ENCODE peak calls at places on chromosome 9, in ten cellular contexts. One of them, this sample, is unnamed.

GRCh38 chr9:70805953-70806352 is 315.5 kb downstream of the TRPM3 start:
- DNase-seq in smooth muscle cell of the brain vasculature: no peak
- DNase-seq in HFF-Myc: no peak
- DNase-seq in effector memory CD8-positive, alpha-beta T cell: no peak
- DNase-seq in activated CD4-positive, alpha-beta T cell treated with anti-CD3 and anti-CD28 coated beads, Interleukin-2, amount 50 U/mL, for 1 hour: no peak
- DNase-seq in GF-D8: no peak
- DNase-seq in iris pigment epithelial cell: no peak
- DNase-seq in stimulated activated CD4-positive, alpha-beta T cell treated with anti-CD3 and anti-CD28 coated beads, Interleukin-4, amount 100 ng/mL, for 48 hours: no peak
- DNase-seq in left colon: no peak
- DNase-seq in ACHN: no peak
- DNase-seq in this sample: no peak

GRCh38 chr9:113568481-113569321 is 105.2 kb downstream of the RGS3 start:
- DNase-seq in GF-D8: no peak
- DNase-seq in HFF-Myc: no peak
- DNase-seq in stimulated activated CD4-positive, alpha-beta T cell treated with anti-CD3 and anti-CD28 coated beads, Interleukin-4, amount 100 ng/mL, for 48 hours: no peak
- DNase-seq in activated CD4-positive, alpha-beta T cell treated with anti-CD3 and anti-CD28 coated beads, Interleukin-2, amount 50 U/mL, for 1 hour: no peak
- DNase-seq in effector memory CD8-positive, alpha-beta T cell: no peak
- DNase-seq in ACHN: no peak
- DNase-seq in iris pigment epithelial cell: no peak
- DNase-seq in smooth muscle cell of the brain vasculature: no peak
- DNase-seq in left colon: peak
- DNase-seq in this sample: no peak

GRCh38 chr9:34374905-34375552 is 1.7 kb downstream of the MYORG start:
- DNase-seq in stimulated activated CD4-positive, alpha-beta T cell treated with anti-CD3 and anti-CD28 coated beads, Interleukin-4, amount 100 ng/mL, for 48 hours: no peak
- DNase-seq in GF-D8: no peak
- DNase-seq in iris pigment epithelial cell: no peak
- DNase-seq in ACHN: no peak
- DNase-seq in smooth muscle cell of the brain vasculature: no peak
- DNase-seq in activated CD4-positive, alpha-beta T cell treated with anti-CD3 and anti-CD28 coated beads, Interleukin-2, amount 50 U/mL, for 1 hour: no peak
- DNase-seq in left colon: peak
- DNase-seq in HFF-Myc: no peak
- DNase-seq in effector memory CD8-positive, alpha-beta T cell: no peak
- DNase-seq in this sample: no peak

GRCh38 chr9:133032171-133032570 is 1.4 kb downstream of the GTF3C5 start:
- DNase-seq in HFF-Myc: no peak
- DNase-seq in GF-D8: no peak
- DNase-seq in ACHN: no peak
- DNase-seq in left colon: no peak
- DNase-seq in effector memory CD8-positive, alpha-beta T cell: no peak
- DNase-seq in stimulated activated CD4-positive, alpha-beta T cell treated with anti-CD3 and anti-CD28 coated beads, Interleukin-4, amount 100 ng/mL, for 48 hours: no peak
- DNase-seq in activated CD4-positive, alpha-beta T cell treated with anti-CD3 and anti-CD28 coated beads, Interleukin-2, amount 50 U/mL, for 1 hour: no peak
- DNase-seq in iris pigment epithelial cell: no peak
- DNase-seq in smooth muscle cell of the brain vasculature: no peak
- DNase-seq in this sample: no peak

GRCh38 chr9:80320916-80321315 is 749.2 kb downstream of the TLE4 start:
- DNase-seq in left colon: no peak
- DNase-seq in smooth muscle cell of the brain vasculature: peak
- DNase-seq in stimulated activated CD4-positive, alpha-beta T cell treated with anti-CD3 and anti-CD28 coated beads, Interleukin-4, amount 100 ng/mL, for 48 hours: no peak
- DNase-seq in activated CD4-positive, alpha-beta T cell treated with anti-CD3 and anti-CD28 coated beads, Interleukin-2, amount 50 U/mL, for 1 hour: no peak
- DNase-seq in iris pigment epithelial cell: peak
- DNase-seq in HFF-Myc: no peak
- DNase-seq in effector memory CD8-positive, alpha-beta T cell: no peak
- DNase-seq in ACHN: no peak
- DNase-seq in GF-D8: no peak
- DNase-seq in this sample: no peak

GRCh38 chr9:68739631-68740174 is 34.7 kb downstream of the PIP5K1B start:
- DNase-seq in smooth muscle cell of the brain vasculature: no peak
- DNase-seq in iris pigment epithelial cell: no peak
- DNase-seq in stimulated activated CD4-positive, alpha-beta T cell treated with anti-CD3 and anti-CD28 coated beads, Interleukin-4, amount 100 ng/mL, for 48 hours: no peak
- DNase-seq in HFF-Myc: no peak
- DNase-seq in ACHN: no peak
- DNase-seq in activated CD4-positive, alpha-beta T cell treated with anti-CD3 and anti-CD28 coated beads, Interleukin-2, amount 50 U/mL, for 1 hour: no peak
- DNase-seq in GF-D8: peak
- DNase-seq in effector memory CD8-positive, alpha-beta T cell: no peak
- DNase-seq in left colon: peak
- DNase-seq in this sample: no peak

GRCh38 chr9:2125909-2126308 is 110.8 kb downstream of the SMARCA2 start:
- DNase-seq in activated CD4-positive, alpha-beta T cell treated with anti-CD3 and anti-CD28 coated beads, Interleukin-2, amount 50 U/mL, for 1 hour: no peak
- DNase-seq in effector memory CD8-positive, alpha-beta T cell: no peak
- DNase-seq in left colon: no peak
- DNase-seq in stimulated activated CD4-positive, alpha-beta T cell treated with anti-CD3 and anti-CD28 coated beads, Interleukin-4, amount 100 ng/mL, for 48 hours: no peak
- DNase-seq in iris pigment epithelial cell: peak
- DNase-seq in GF-D8: no peak
- DNase-seq in HFF-Myc: no peak
- DNase-seq in ACHN: no peak
- DNase-seq in smooth muscle cell of the brain vasculature: no peak
- DNase-seq in this sample: no peak

GRCh38 chr9:124813496-124814177 is 36.7 kb downstream of the OLFML2A start:
- DNase-seq in GF-D8: no peak
- DNase-seq in smooth muscle cell of the brain vasculature: no peak
- DNase-seq in left colon: no peak
- DNase-seq in effector memory CD8-positive, alpha-beta T cell: no peak
- DNase-seq in ACHN: no peak
- DNase-seq in activated CD4-positive, alpha-beta T cell treated with anti-CD3 and anti-CD28 coated beads, Interleukin-2, amount 50 U/mL, for 1 hour: no peak
- DNase-seq in iris pigment epithelial cell: no peak
- DNase-seq in stimulated activated CD4-positive, alpha-beta T cell treated with anti-CD3 and anti-CD28 coated beads, Interleukin-4, amount 100 ng/mL, for 48 hours: no peak
- DNase-seq in HFF-Myc: no peak
- DNase-seq in this sample: no peak

GRCh38 chr9:117718085-117718484 is 13.9 kb downstream of the TLR4 start:
- DNase-seq in stimulated activated CD4-positive, alpha-beta T cell treated with anti-CD3 and anti-CD28 coated beads, Interleukin-4, amount 100 ng/mL, for 48 hours: no peak
- DNase-seq in activated CD4-positive, alpha-beta T cell treated with anti-CD3 and anti-CD28 coated beads, Interleukin-2, amount 50 U/mL, for 1 hour: no peak
- DNase-seq in iris pigment epithelial cell: peak
- DNase-seq in smooth muscle cell of the brain vasculature: no peak
- DNase-seq in GF-D8: peak
- DNase-seq in effector memory CD8-positive, alpha-beta T cell: no peak
- DNase-seq in HFF-Myc: no peak
- DNase-seq in ACHN: no peak
- DNase-seq in left colon: no peak
- DNase-seq in this sample: no peak

GRCh38 chr9:72477862-72478564 is 43.4 kb upstream of the TMC1 start:
- DNase-seq in HFF-Myc: peak
- DNase-seq in iris pigment epithelial cell: peak
- DNase-seq in ACHN: peak
- DNase-seq in left colon: peak
- DNase-seq in GF-D8: no peak
- DNase-seq in activated CD4-positive, alpha-beta T cell treated with anti-CD3 and anti-CD28 coated beads, Interleukin-2, amount 50 U/mL, for 1 hour: no peak
- DNase-seq in effector memory CD8-positive, alpha-beta T cell: no peak
- DNase-seq in smooth muscle cell of the brain vasculature: no peak
- DNase-seq in stimulated activated CD4-positive, alpha-beta T cell treated with anti-CD3 and anti-CD28 coated beads, Interleukin-4, amount 100 ng/mL, for 48 hours: no peak
- DNase-seq in this sample: no peak

GRCh38 chr9:106956971-106957370 is 94.0 kb downstream of the ZNF462 start:
- DNase-seq in iris pigment epithelial cell: peak
- DNase-seq in GF-D8: no peak
- DNase-seq in ACHN: peak
- DNase-seq in stimulated activated CD4-positive, alpha-beta T cell treated with anti-CD3 and anti-CD28 coated beads, Interleukin-4, amount 100 ng/mL, for 48 hours: no peak
- DNase-seq in HFF-Myc: no peak
- DNase-seq in left colon: no peak
- DNase-seq in smooth muscle cell of the brain vasculature: no peak
- DNase-seq in activated CD4-positive, alpha-beta T cell treated with anti-CD3 and anti-CD28 coated beads, Interleukin-2, amount 50 U/mL, for 1 hour: no peak
- DNase-seq in effector memory CD8-positive, alpha-beta T cell: no peak
- DNase-seq in this sample: no peak

GRCh38 chr9:95018099-95018927 is 291.8 kb downstream of the AOPEP start:
- DNase-seq in stimulated activated CD4-positive, alpha-beta T cell treated with anti-CD3 and anti-CD28 coated beads, Interleukin-4, amount 100 ng/mL, for 48 hours: no peak
- DNase-seq in iris pigment epithelial cell: peak
- DNase-seq in left colon: no peak
- DNase-seq in smooth muscle cell of the brain vasculature: no peak
- DNase-seq in activated CD4-positive, alpha-beta T cell treated with anti-CD3 and anti-CD28 coated beads, Interleukin-2, amount 50 U/mL, for 1 hour: no peak
- DNase-seq in HFF-Myc: peak
- DNase-seq in effector memory CD8-positive, alpha-beta T cell: no peak
- DNase-seq in ACHN: peak
- DNase-seq in GF-D8: peak
- DNase-seq in this sample: no peak

GRCh38 chr9:133771486-133772482 is 33.6 kb upstream of the SARDH start:
- DNase-seq in effector memory CD8-positive, alpha-beta T cell: no peak
- DNase-seq in HFF-Myc: no peak
- DNase-seq in left colon: peak
- DNase-seq in GF-D8: no peak
- DNase-seq in stimulated activated CD4-positive, alpha-beta T cell treated with anti-CD3 and anti-CD28 coated beads, Interleukin-4, amount 100 ng/mL, for 48 hours: no peak
- DNase-seq in activated CD4-positive, alpha-beta T cell treated with anti-CD3 and anti-CD28 coated beads, Interleukin-2, amount 50 U/mL, for 1 hour: no peak
- DNase-seq in iris pigment epithelial cell: no peak
- DNase-seq in ACHN: no peak
- DNase-seq in smooth muscle cell of the brain vasculature: no peak
- DNase-seq in this sample: no peak

GRCh38 chr9:122091682-122092592 is 1.2 kb downstream of the TTLL11 start:
- DNase-seq in ACHN: no peak
- DNase-seq in GF-D8: no peak
- DNase-seq in HFF-Myc: no peak
- DNase-seq in iris pigment epithelial cell: no peak
- DNase-seq in smooth muscle cell of the brain vasculature: no peak
- DNase-seq in left colon: no peak
- DNase-seq in stimulated activated CD4-positive, alpha-beta T cell treated with anti-CD3 and anti-CD28 coated beads, Interleukin-4, amount 100 ng/mL, for 48 hours: no peak
- DNase-seq in activated CD4-positive, alpha-beta T cell treated with anti-CD3 and anti-CD28 coated beads, Interleukin-2, amount 50 U/mL, for 1 hour: no peak
- DNase-seq in effector memory CD8-positive, alpha-beta T cell: no peak
- DNase-seq in this sample: no peak

GRCh38 chr9:106649664-106650063 is 213.3 kb upstream of the ZNF462 start:
- DNase-seq in smooth muscle cell of the brain vasculature: no peak
- DNase-seq in iris pigment epithelial cell: no peak
- DNase-seq in GF-D8: no peak
- DNase-seq in left colon: no peak
- DNase-seq in ACHN: no peak
- DNase-seq in activated CD4-positive, alpha-beta T cell treated with anti-CD3 and anti-CD28 coated beads, Interleukin-2, amount 50 U/mL, for 1 hour: no peak
- DNase-seq in HFF-Myc: no peak
- DNase-seq in stimulated activated CD4-positive, alpha-beta T cell treated with anti-CD3 and anti-CD28 coated beads, Interleukin-4, amount 100 ng/mL, for 48 hours: no peak
- DNase-seq in effector memory CD8-positive, alpha-beta T cell: no peak
- DNase-seq in this sample: no peak

GRCh38 chr9:120369608-120370220 is 210.3 kb downstream of the CDK5RAP2 start:
- DNase-seq in HFF-Myc: no peak
- DNase-seq in ACHN: no peak
- DNase-seq in iris pigment epithelial cell: peak
- DNase-seq in activated CD4-positive, alpha-beta T cell treated with anti-CD3 and anti-CD28 coated beads, Interleukin-2, amount 50 U/mL, for 1 hour: no peak
- DNase-seq in left colon: no peak
- DNase-seq in effector memory CD8-positive, alpha-beta T cell: no peak
- DNase-seq in GF-D8: no peak
- DNase-seq in stimulated activated CD4-positive, alpha-beta T cell treated with anti-CD3 and anti-CD28 coated beads, Interleukin-4, amount 100 ng/mL, for 48 hours: no peak
- DNase-seq in smooth muscle cell of the brain vasculature: no peak
- DNase-seq in this sample: no peak

GRCh38 chr9:68969538-68969937 is 44.4 kb downstream of the PRKACG start:
- DNase-seq in left colon: peak
- DNase-seq in iris pigment epithelial cell: no peak
- DNase-seq in effector memory CD8-positive, alpha-beta T cell: no peak
- DNase-seq in smooth muscle cell of the brain vasculature: no peak
- DNase-seq in activated CD4-positive, alpha-beta T cell treated with anti-CD3 and anti-CD28 coated beads, Interleukin-2, amount 50 U/mL, for 1 hour: no peak
- DNase-seq in ACHN: no peak
- DNase-seq in stimulated activated CD4-positive, alpha-beta T cell treated with anti-CD3 and anti-CD28 coated beads, Interleukin-4, amount 100 ng/mL, for 48 hours: no peak
- DNase-seq in HFF-Myc: no peak
- DNase-seq in GF-D8: no peak
- DNase-seq in this sample: no peak

GRCh38 chr9:94995294-94995693 is 268.8 kb downstream of the AOPEP start:
- DNase-seq in activated CD4-positive, alpha-beta T cell treated with anti-CD3 and anti-CD28 coated beads, Interleukin-2, amount 50 U/mL, for 1 hour: no peak
- DNase-seq in stimulated activated CD4-positive, alpha-beta T cell treated with anti-CD3 and anti-CD28 coated beads, Interleukin-4, amount 100 ng/mL, for 48 hours: no peak
- DNase-seq in HFF-Myc: no peak
- DNase-seq in left colon: no peak
- DNase-seq in smooth muscle cell of the brain vasculature: no peak
- DNase-seq in GF-D8: no peak
- DNase-seq in effector memory CD8-positive, alpha-beta T cell: no peak
- DNase-seq in ACHN: no peak
- DNase-seq in iris pigment epithelial cell: no peak
- DNase-seq in this sample: no peak

GRCh38 chr9:91720313-91720712 is 229.7 kb downstream of the ROR2 start:
- DNase-seq in left colon: no peak
- DNase-seq in effector memory CD8-positive, alpha-beta T cell: no peak
- DNase-seq in HFF-Myc: no peak
- DNase-seq in GF-D8: no peak
- DNase-seq in ACHN: no peak
- DNase-seq in activated CD4-positive, alpha-beta T cell treated with anti-CD3 and anti-CD28 coated beads, Interleukin-2, amount 50 U/mL, for 1 hour: no peak
- DNase-seq in iris pigment epithelial cell: no peak
- DNase-seq in smooth muscle cell of the brain vasculature: no peak
- DNase-seq in stimulated activated CD4-positive, alpha-beta T cell treated with anti-CD3 and anti-CD28 coated beads, Interleukin-4, amount 100 ng/mL, for 48 hours: no peak
- DNase-seq in this sample: no peak

GRCh38 chr9:70340572-70340971 is 73.9 kb downstream of the KLF9 start:
- DNase-seq in stimulated activated CD4-positive, alpha-beta T cell treated with anti-CD3 and anti-CD28 coated beads, Interleukin-4, amount 100 ng/mL, for 48 hours: no peak
- DNase-seq in effector memory CD8-positive, alpha-beta T cell: no peak
- DNase-seq in GF-D8: no peak
- DNase-seq in left colon: no peak
- DNase-seq in ACHN: peak
- DNase-seq in activated CD4-positive, alpha-beta T cell treated with anti-CD3 and anti-CD28 coated beads, Interleukin-2, amount 50 U/mL, for 1 hour: no peak
- DNase-seq in smooth muscle cell of the brain vasculature: no peak
- DNase-seq in HFF-Myc: no peak
- DNase-seq in iris pigment epithelial cell: peak
- DNase-seq in this sample: no peak

GRCh38 chr9:33852216-33852826 is 35.4 kb downstream of the UBE2R2 start:
- DNase-seq in smooth muscle cell of the brain vasculature: no peak
- DNase-seq in effector memory CD8-positive, alpha-beta T cell: peak
- DNase-seq in iris pigment epithelial cell: peak
- DNase-seq in ACHN: peak
- DNase-seq in left colon: peak
- DNase-seq in HFF-Myc: no peak
- DNase-seq in activated CD4-positive, alpha-beta T cell treated with anti-CD3 and anti-CD28 coated beads, Interleukin-2, amount 50 U/mL, for 1 hour: peak
- DNase-seq in stimulated activated CD4-positive, alpha-beta T cell treated with anti-CD3 and anti-CD28 coated beads, Interleukin-4, amount 100 ng/mL, for 48 hours: peak
- DNase-seq in GF-D8: peak
- DNase-seq in this sample: peak

GRCh38 chr9:136255896-136256890 is 10.6 kb upstream of the QSOX2 start:
- DNase-seq in GF-D8: no peak
- DNase-seq in ACHN: peak
- DNase-seq in HFF-Myc: no peak
- DNase-seq in iris pigment epithelial cell: no peak
- DNase-seq in effector memory CD8-positive, alpha-beta T cell: no peak
- DNase-seq in smooth muscle cell of the brain vasculature: no peak
- DNase-seq in stimulated activated CD4-positive, alpha-beta T cell treated with anti-CD3 and anti-CD28 coated beads, Interleukin-4, amount 100 ng/mL, for 48 hours: no peak
- DNase-seq in left colon: no peak
- DNase-seq in activated CD4-positive, alpha-beta T cell treated with anti-CD3 and anti-CD28 coated beads, Interleukin-2, amount 50 U/mL, for 1 hour: no peak
- DNase-seq in this sample: no peak

GRCh38 chr9:131218370-131218769 is 57.9 kb downstream of the FAM78A start:
- DNase-seq in iris pigment epithelial cell: no peak
- DNase-seq in effector memory CD8-positive, alpha-beta T cell: no peak
- DNase-seq in smooth muscle cell of the brain vasculature: no peak
- DNase-seq in ACHN: no peak
- DNase-seq in left colon: no peak
- DNase-seq in activated CD4-positive, alpha-beta T cell treated with anti-CD3 and anti-CD28 coated beads, Interleukin-2, amount 50 U/mL, for 1 hour: no peak
- DNase-seq in GF-D8: no peak
- DNase-seq in HFF-Myc: no peak
- DNase-seq in stimulated activated CD4-positive, alpha-beta T cell treated with anti-CD3 and anti-CD28 coated beads, Interleukin-4, amount 100 ng/mL, for 48 hours: no peak
- DNase-seq in this sample: no peak

GRCh38 chr9:70421272-70422180 is 7.1 kb upstream of the KLF9 start:
- DNase-seq in left colon: no peak
- DNase-seq in GF-D8: peak
- DNase-seq in stimulated activated CD4-positive, alpha-beta T cell treated with anti-CD3 and anti-CD28 coated beads, Interleukin-4, amount 100 ng/mL, for 48 hours: no peak
- DNase-seq in activated CD4-positive, alpha-beta T cell treated with anti-CD3 and anti-CD28 coated beads, Interleukin-2, amount 50 U/mL, for 1 hour: peak
- DNase-seq in HFF-Myc: no peak
- DNase-seq in effector memory CD8-positive, alpha-beta T cell: no peak
- DNase-seq in iris pigment epithelial cell: peak
- DNase-seq in ACHN: no peak
- DNase-seq in smooth muscle cell of the brain vasculature: no peak
- DNase-seq in this sample: peak

GRCh38 chr9:101977614-101978210 is 239.3 kb upstream of the GRIN3A start:
- DNase-seq in ACHN: peak
- DNase-seq in smooth muscle cell of the brain vasculature: no peak
- DNase-seq in effector memory CD8-positive, alpha-beta T cell: no peak
- DNase-seq in left colon: no peak
- DNase-seq in stimulated activated CD4-positive, alpha-beta T cell treated with anti-CD3 and anti-CD28 coated beads, Interleukin-4, amount 100 ng/mL, for 48 hours: no peak
- DNase-seq in HFF-Myc: no peak
- DNase-seq in iris pigment epithelial cell: peak
- DNase-seq in GF-D8: no peak
- DNase-seq in activated CD4-positive, alpha-beta T cell treated with anti-CD3 and anti-CD28 coated beads, Interleukin-2, amount 50 U/mL, for 1 hour: no peak
- DNase-seq in this sample: peak

GRCh38 chr9:91159664-91160121 is 202.0 kb downstream of the AUH start:
- DNase-seq in left colon: peak
- DNase-seq in effector memory CD8-positive, alpha-beta T cell: no peak
- DNase-seq in iris pigment epithelial cell: no peak
- DNase-seq in ACHN: no peak
- DNase-seq in stimulated activated CD4-positive, alpha-beta T cell treated with anti-CD3 and anti-CD28 coated beads, Interleukin-4, amount 100 ng/mL, for 48 hours: no peak
- DNase-seq in HFF-Myc: no peak
- DNase-seq in activated CD4-positive, alpha-beta T cell treated with anti-CD3 and anti-CD28 coated beads, Interleukin-2, amount 50 U/mL, for 1 hour: no peak
- DNase-seq in smooth muscle cell of the brain vasculature: no peak
- DNase-seq in GF-D8: no peak
- DNase-seq in this sample: no peak

GRCh38 chr9:121929893-121930875 is 162.9 kb downstream of the TTLL11 start:
- DNase-seq in iris pigment epithelial cell: no peak
- DNase-seq in ACHN: peak
- DNase-seq in left colon: no peak
- DNase-seq in HFF-Myc: no peak
- DNase-seq in effector memory CD8-positive, alpha-beta T cell: no peak
- DNase-seq in activated CD4-positive, alpha-beta T cell treated with anti-CD3 and anti-CD28 coated beads, Interleukin-2, amount 50 U/mL, for 1 hour: no peak
- DNase-seq in stimulated activated CD4-positive, alpha-beta T cell treated with anti-CD3 and anti-CD28 coated beads, Interleukin-4, amount 100 ng/mL, for 48 hours: no peak
- DNase-seq in smooth muscle cell of the brain vasculature: no peak
- DNase-seq in GF-D8: no peak
- DNase-seq in this sample: no peak

GRCh38 chr9:108967916-108968315 is 33.7 kb downstream of the ABITRAM start:
- DNase-seq in left colon: no peak
- DNase-seq in GF-D8: no peak
- DNase-seq in activated CD4-positive, alpha-beta T cell treated with anti-CD3 and anti-CD28 coated beads, Interleukin-2, amount 50 U/mL, for 1 hour: no peak
- DNase-seq in ACHN: no peak
- DNase-seq in iris pigment epithelial cell: no peak
- DNase-seq in HFF-Myc: no peak
- DNase-seq in smooth muscle cell of the brain vasculature: no peak
- DNase-seq in effector memory CD8-positive, alpha-beta T cell: no peak
- DNase-seq in stimulated activated CD4-positive, alpha-beta T cell treated with anti-CD3 and anti-CD28 coated beads, Interleukin-4, amount 100 ng/mL, for 48 hours: no peak
- DNase-seq in this sample: no peak